ENCODE peak calls at places on chromosome X, in ten cellular contexts. One of them, this sample, is unnamed.
A peak's percentile ranks its signal among the peaks of the same experiment; 100 is the strongest.

GRCh38 chrX:1673337-1673736 is 58.5 kb downstream of the ASMT start:
- DNase-seq in adrenal gland: peak; percentile 42
- DNase-seq in IMR-90: no peak
- DNase-seq in right atrium auricular region: no peak
- DNase-seq in upper lobe of right lung: peak; percentile 22
- DNase-seq in GM12878: no peak
- DNase-seq in CD8-positive, alpha-beta T cell: no peak
- DNase-seq in cardiac fibroblast: peak; percentile 19
- DNase-seq in esophagus squamous epithelium: no peak
- DNase-seq in astrocyte of the spinal cord: no peak
- DNase-seq in this sample: peak; percentile 6

GRCh38 chrX:39150210-39150609 is 349.0 kb downstream of the MID1IP1 start:
- DNase-seq in adrenal gland: no peak
- DNase-seq in IMR-90: no peak
- DNase-seq in right atrium auricular region: no peak
- DNase-seq in upper lobe of right lung: no peak
- DNase-seq in GM12878: no peak
- DNase-seq in CD8-positive, alpha-beta T cell: no peak
- DNase-seq in cardiac fibroblast: no peak
- DNase-seq in esophagus squamous epithelium: no peak
- DNase-seq in astrocyte of the spinal cord: no peak
- DNase-seq in this sample: no peak

GRCh38 chrX:71251456-71251973 is 2.4 kb downstream of the ZMYM3 start:
- DNase-seq in adrenal gland: no peak
- DNase-seq in IMR-90: no peak
- DNase-seq in right atrium auricular region: no peak
- DNase-seq in upper lobe of right lung: no peak
- DNase-seq in GM12878: no peak
- DNase-seq in CD8-positive, alpha-beta T cell: no peak
- DNase-seq in cardiac fibroblast: peak; percentile 2
- DNase-seq in esophagus squamous epithelium: no peak
- DNase-seq in astrocyte of the spinal cord: no peak
- DNase-seq in this sample: no peak

GRCh38 chrX:26590849-26591248 is 374.9 kb downstream of the MAGEB5 start:
- DNase-seq in adrenal gland: no peak
- DNase-seq in IMR-90: no peak
- DNase-seq in right atrium auricular region: no peak
- DNase-seq in upper lobe of right lung: no peak
- DNase-seq in GM12878: no peak
- DNase-seq in CD8-positive, alpha-beta T cell: no peak
- DNase-seq in cardiac fibroblast: no peak
- DNase-seq in esophagus squamous epithelium: no peak
- DNase-seq in astrocyte of the spinal cord: no peak
- DNase-seq in this sample: no peak

GRCh38 chrX:63506320-63506719 is 155.2 kb upstream of the SPIN4 start:
- DNase-seq in adrenal gland: no peak
- DNase-seq in IMR-90: peak; percentile 56
- DNase-seq in right atrium auricular region: no peak
- DNase-seq in upper lobe of right lung: no peak
- DNase-seq in GM12878: no peak
- DNase-seq in CD8-positive, alpha-beta T cell: no peak
- DNase-seq in cardiac fibroblast: peak; percentile 61
- DNase-seq in esophagus squamous epithelium: no peak
- DNase-seq in astrocyte of the spinal cord: peak; percentile 39
- DNase-seq in this sample: peak; percentile 65

GRCh38 chrX:55167124-55167523 is 53.0 kb upstream of the PAGE5 start:
- DNase-seq in adrenal gland: no peak
- DNase-seq in IMR-90: no peak
- DNase-seq in right atrium auricular region: no peak
- DNase-seq in upper lobe of right lung: no peak
- DNase-seq in GM12878: no peak
- DNase-seq in CD8-positive, alpha-beta T cell: no peak
- DNase-seq in cardiac fibroblast: no peak
- DNase-seq in esophagus squamous epithelium: no peak
- DNase-seq in astrocyte of the spinal cord: no peak
- DNase-seq in this sample: no peak

GRCh38 chrX:52934704-52935468 is 23.4 kb downstream of the FAM156A start:
- DNase-seq in adrenal gland: peak; percentile 97
- DNase-seq in IMR-90: peak; percentile 96
- DNase-seq in right atrium auricular region: peak; percentile 97
- DNase-seq in upper lobe of right lung: peak; percentile 95
- DNase-seq in GM12878: peak; percentile 79
- DNase-seq in CD8-positive, alpha-beta T cell: peak; percentile 76
- DNase-seq in cardiac fibroblast: peak; percentile 97
- DNase-seq in esophagus squamous epithelium: peak; percentile 89
- DNase-seq in astrocyte of the spinal cord: peak; percentile 98
- DNase-seq in this sample: peak; percentile 97

GRCh38 chrX:110180928-110181310 is 137.0 kb downstream of the AMMECR1 start:
- DNase-seq in adrenal gland: no peak
- DNase-seq in IMR-90: peak; percentile 36
- DNase-seq in right atrium auricular region: no peak
- DNase-seq in upper lobe of right lung: no peak
- DNase-seq in GM12878: no peak
- DNase-seq in CD8-positive, alpha-beta T cell: no peak
- DNase-seq in cardiac fibroblast: no peak
- DNase-seq in esophagus squamous epithelium: no peak
- DNase-seq in astrocyte of the spinal cord: peak; percentile 67
- DNase-seq in this sample: peak; percentile 58

GRCh38 chrX:120840826-120841225 is 34.8 kb downstream of the CT47B1 start:
- DNase-seq in adrenal gland: no peak
- DNase-seq in IMR-90: no peak
- DNase-seq in right atrium auricular region: no peak
- DNase-seq in upper lobe of right lung: no peak
- DNase-seq in GM12878: no peak
- DNase-seq in CD8-positive, alpha-beta T cell: no peak
- DNase-seq in cardiac fibroblast: peak; percentile 69
- DNase-seq in esophagus squamous epithelium: no peak
- DNase-seq in astrocyte of the spinal cord: peak; percentile 71
- DNase-seq in this sample: peak; percentile 69

GRCh38 chrX:79364306-79364705 is 2.8 kb downstream of the ITM2A start:
- DNase-seq in adrenal gland: no peak
- DNase-seq in IMR-90: no peak
- DNase-seq in right atrium auricular region: no peak
- DNase-seq in upper lobe of right lung: no peak
- DNase-seq in GM12878: no peak
- DNase-seq in CD8-positive, alpha-beta T cell: no peak
- DNase-seq in cardiac fibroblast: no peak
- DNase-seq in esophagus squamous epithelium: no peak
- DNase-seq in astrocyte of the spinal cord: no peak
- DNase-seq in this sample: no peak

GRCh38 chrX:79366888-79367749 is at the start of gene ITM2A:
- DNase-seq in adrenal gland: no peak
- DNase-seq in IMR-90: no peak
- DNase-seq in right atrium auricular region: peak; percentile 63
- DNase-seq in upper lobe of right lung: peak; percentile 55
- DNase-seq in GM12878: no peak
- DNase-seq in CD8-positive, alpha-beta T cell: peak; percentile 27
- DNase-seq in cardiac fibroblast: peak; percentile 3
- DNase-seq in esophagus squamous epithelium: no peak
- DNase-seq in astrocyte of the spinal cord: no peak
- DNase-seq in this sample: no peak

GRCh38 chrX:79367907-79368306 is 773 bp upstream of the ITM2A start:
- DNase-seq in adrenal gland: no peak
- DNase-seq in IMR-90: no peak
- DNase-seq in right atrium auricular region: no peak
- DNase-seq in upper lobe of right lung: no peak
- DNase-seq in GM12878: no peak
- DNase-seq in CD8-positive, alpha-beta T cell: no peak
- DNase-seq in cardiac fibroblast: no peak
- DNase-seq in esophagus squamous epithelium: no peak
- DNase-seq in astrocyte of the spinal cord: no peak
- DNase-seq in this sample: no peak

GRCh38 chrX:79365591-79365990 is 1.5 kb downstream of the ITM2A start:
- DNase-seq in adrenal gland: no peak
- DNase-seq in IMR-90: no peak
- DNase-seq in right atrium auricular region: no peak
- DNase-seq in upper lobe of right lung: no peak
- DNase-seq in GM12878: no peak
- DNase-seq in CD8-positive, alpha-beta T cell: no peak
- DNase-seq in cardiac fibroblast: no peak
- DNase-seq in esophagus squamous epithelium: no peak
- DNase-seq in astrocyte of the spinal cord: no peak
- DNase-seq in this sample: no peak

DNA sequence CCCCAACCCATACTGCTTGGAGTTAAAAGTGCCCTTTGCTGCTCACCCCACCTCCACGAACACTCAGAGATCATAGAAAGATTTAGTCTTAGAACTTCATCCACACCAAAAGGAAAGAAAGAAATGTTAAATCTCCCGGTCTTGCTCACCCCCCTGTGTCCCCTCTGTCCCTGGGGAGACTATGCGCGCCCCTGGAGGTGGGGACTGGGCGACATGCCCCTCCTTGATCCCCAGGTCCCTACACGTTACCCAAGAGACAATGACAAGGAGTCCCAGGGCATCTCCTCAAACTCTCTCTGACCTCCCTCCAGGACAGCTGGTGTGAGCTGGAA is 612 bp downstream of the ITM2A start:
- DNase-seq in adrenal gland: no peak
- DNase-seq in IMR-90: no peak
- DNase-seq in right atrium auricular region: no peak
- DNase-seq in upper lobe of right lung: no peak
- DNase-seq in GM12878: no peak
- DNase-seq in CD8-positive, alpha-beta T cell: no peak
- DNase-seq in cardiac fibroblast: no peak
- DNase-seq in esophagus squamous epithelium: peak; percentile 1
- DNase-seq in astrocyte of the spinal cord: no peak
- DNase-seq in this sample: no peak
- H3K4me3 ChIP-seq in adrenal gland: peak overlapping the region; percentile 39
- H3K4me3 ChIP-seq in IMR-90: no peak overlapping the region
- H3K4me3 ChIP-seq in right atrium auricular region: peak overlapping the region; percentile 53
- H3K4me3 ChIP-seq in upper lobe of right lung: peak overlapping the region; percentile 44
- H3K4me3 ChIP-seq in GM12878: peak overlapping the region; percentile 72
- H3K4me3 ChIP-seq in CD8-positive, alpha-beta T cell: peak overlapping the region; percentile 54
- H3K4me3 ChIP-seq in cardiac fibroblast: peak overlapping the region; percentile 28
- H3K4me3 ChIP-seq in esophagus squamous epithelium: peak overlapping the region; percentile 23
- H3K4me3 ChIP-seq in astrocyte of the spinal cord: peak overlapping the region; percentile 20
- H3K4me3 ChIP-seq in this sample: no peak overlapping the region

GRCh38 chrX:16836371-16836770 is 33.8 kb downstream of the RBBP7 start:
- DNase-seq in adrenal gland: peak; percentile 86
- DNase-seq in IMR-90: peak; percentile 13
- DNase-seq in right atrium auricular region: no peak
- DNase-seq in upper lobe of right lung: no peak
- DNase-seq in GM12878: no peak
- DNase-seq in CD8-positive, alpha-beta T cell: no peak
- DNase-seq in cardiac fibroblast: peak; percentile 38
- DNase-seq in esophagus squamous epithelium: no peak
- DNase-seq in astrocyte of the spinal cord: no peak
- DNase-seq in this sample: no peak
- TF ChIP-seq CTCF in adrenal gland: peak; percentile 78
- TF ChIP-seq CTCF in IMR-90: peak; percentile 49
- TF ChIP-seq CTCF in right atrium auricular region: no peak
- TF ChIP-seq CTCF in upper lobe of right lung: peak; percentile 23
- TF ChIP-seq CTCF in GM12878: peak; percentile 24
- TF ChIP-seq CTCF in CD8-positive, alpha-beta T cell: no peak
- TF ChIP-seq CTCF in cardiac fibroblast: peak; percentile 26
- TF ChIP-seq CTCF in esophagus squamous epithelium: peak; percentile 10
- TF ChIP-seq CTCF in astrocyte of the spinal cord: peak; percentile 56
- TF ChIP-seq CTCF in this sample: peak; percentile 44

DNA sequence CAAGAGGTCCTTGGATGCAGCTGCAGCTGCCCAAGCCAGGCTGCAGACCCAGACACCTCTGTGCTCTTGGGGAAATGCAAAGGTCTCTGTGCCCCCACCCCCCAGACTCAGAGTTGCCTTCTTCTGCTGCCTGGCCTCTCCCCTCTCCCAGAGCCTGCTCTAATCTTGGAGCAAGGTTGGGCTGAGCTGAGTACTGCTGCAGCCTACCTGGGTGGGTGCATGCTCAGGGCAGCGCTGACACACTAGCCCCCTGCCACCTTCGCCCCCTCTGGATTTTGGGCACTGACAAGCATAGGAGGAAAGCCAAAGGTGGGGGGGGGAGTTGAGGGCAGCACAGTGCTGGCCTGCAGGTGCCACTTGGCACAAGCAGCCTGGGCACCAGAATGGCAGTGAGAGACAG is 46.4 kb upstream of the UBE2NL start:
- DNase-seq in adrenal gland: no peak
- DNase-seq in IMR-90: no peak
- DNase-seq in right atrium auricular region: no peak
- DNase-seq in upper lobe of right lung: no peak
- DNase-seq in GM12878: no peak
- DNase-seq in CD8-positive, alpha-beta T cell: no peak
- DNase-seq in cardiac fibroblast: no peak
- DNase-seq in esophagus squamous epithelium: no peak
- DNase-seq in astrocyte of the spinal cord: no peak
- DNase-seq in this sample: no peak
- H3K4me3 ChIP-seq in adrenal gland: no peak overlapping the region
- H3K4me3 ChIP-seq in IMR-90: no peak overlapping the region
- H3K4me3 ChIP-seq in right atrium auricular region: no peak overlapping the region
- H3K4me3 ChIP-seq in upper lobe of right lung: no peak overlapping the region
- H3K4me3 ChIP-seq in GM12878: no peak overlapping the region
- H3K4me3 ChIP-seq in CD8-positive, alpha-beta T cell: no peak overlapping the region
- H3K4me3 ChIP-seq in cardiac fibroblast: no peak overlapping the region
- H3K4me3 ChIP-seq in esophagus squamous epithelium: no peak overlapping the region
- H3K4me3 ChIP-seq in astrocyte of the spinal cord: no peak overlapping the region
- H3K4me3 ChIP-seq in this sample: no peak overlapping the region

GRCh38 chrX:65745427-65745826 is 78.0 kb downstream of the MSN start:
- DNase-seq in adrenal gland: no peak
- DNase-seq in IMR-90: no peak
- DNase-seq in right atrium auricular region: no peak
- DNase-seq in upper lobe of right lung: no peak
- DNase-seq in GM12878: no peak
- DNase-seq in CD8-positive, alpha-beta T cell: no peak
- DNase-seq in cardiac fibroblast: no peak
- DNase-seq in esophagus squamous epithelium: no peak
- DNase-seq in astrocyte of the spinal cord: no peak
- DNase-seq in this sample: no peak

GRCh38 chrX:65741823-65742222 is 74.4 kb downstream of the MSN start:
- DNase-seq in adrenal gland: no peak
- DNase-seq in IMR-90: no peak
- DNase-seq in right atrium auricular region: no peak
- DNase-seq in upper lobe of right lung: no peak
- DNase-seq in GM12878: no peak
- DNase-seq in CD8-positive, alpha-beta T cell: no peak
- DNase-seq in cardiac fibroblast: no peak
- DNase-seq in esophagus squamous epithelium: no peak
- DNase-seq in astrocyte of the spinal cord: no peak
- DNase-seq in this sample: no peak

GRCh38 chrX:65744965-65745364 is 77.5 kb downstream of the MSN start:
- DNase-seq in adrenal gland: no peak
- DNase-seq in IMR-90: peak; percentile 41
- DNase-seq in right atrium auricular region: no peak
- DNase-seq in upper lobe of right lung: no peak
- DNase-seq in GM12878: no peak
- DNase-seq in CD8-positive, alpha-beta T cell: no peak
- DNase-seq in cardiac fibroblast: peak; percentile 81
- DNase-seq in esophagus squamous epithelium: no peak
- DNase-seq in astrocyte of the spinal cord: no peak
- DNase-seq in this sample: peak; percentile 72

GRCh38 chrX:65750674-65751469 is 83.4 kb downstream of the MSN start:
- DNase-seq in adrenal gland: no peak
- DNase-seq in IMR-90: no peak
- DNase-seq in right atrium auricular region: no peak
- DNase-seq in upper lobe of right lung: no peak
- DNase-seq in GM12878: peak; percentile 65
- DNase-seq in CD8-positive, alpha-beta T cell: no peak
- DNase-seq in cardiac fibroblast: no peak
- DNase-seq in esophagus squamous epithelium: no peak
- DNase-seq in astrocyte of the spinal cord: no peak
- DNase-seq in this sample: no peak

DNA sequence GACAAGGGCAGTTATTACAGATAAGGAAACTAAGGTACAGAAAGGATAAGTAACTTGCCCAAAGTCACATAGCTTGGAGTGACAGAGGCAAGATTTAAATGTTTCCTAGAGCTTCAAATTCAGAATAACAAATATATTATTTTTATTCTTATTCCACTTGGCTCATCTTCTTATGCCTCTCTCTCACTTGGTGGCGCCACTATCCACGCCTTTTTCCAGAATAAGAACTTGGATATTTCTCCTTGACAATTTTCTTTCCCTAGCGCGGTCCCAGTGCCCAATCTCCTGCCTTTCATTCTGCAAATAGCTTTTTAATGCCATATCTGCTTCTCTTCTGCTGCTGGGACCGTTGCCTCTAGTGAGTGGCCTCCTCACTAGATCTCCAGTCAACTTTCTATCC is 78.5 kb downstream of the MSN start:
- DNase-seq in adrenal gland: no peak
- DNase-seq in IMR-90: no peak
- DNase-seq in right atrium auricular region: no peak
- DNase-seq in upper lobe of right lung: no peak
- DNase-seq in GM12878: no peak
- DNase-seq in CD8-positive, alpha-beta T cell: no peak
- DNase-seq in cardiac fibroblast: peak; percentile 6
- DNase-seq in esophagus squamous epithelium: no peak
- DNase-seq in astrocyte of the spinal cord: no peak
- DNase-seq in this sample: peak; percentile 7
- TF ChIP-seq CTCF in adrenal gland: no peak
- TF ChIP-seq CTCF in IMR-90: peak; percentile 12
- TF ChIP-seq CTCF in right atrium auricular region: no peak
- TF ChIP-seq CTCF in upper lobe of right lung: no peak
- TF ChIP-seq CTCF in GM12878: no peak
- TF ChIP-seq CTCF in CD8-positive, alpha-beta T cell: no peak
- TF ChIP-seq CTCF in cardiac fibroblast: peak; percentile 3
- TF ChIP-seq CTCF in esophagus squamous epithelium: no peak
- TF ChIP-seq CTCF in astrocyte of the spinal cord: peak; percentile 11
- TF ChIP-seq CTCF in this sample: no peak

This sample was measured in fibroblast of the aortic adventitia.